ENCODE peak calls at places on chromosomes 6 and 20, in nine cellular contexts. V is colonic mucosa, B is GM12865, H is BJ, O is heart right ventricle, C is Caco-2, F is psoas muscle, U is HL-60, T is transverse colon. E is an unnamed sample.

GRCh38 chr6:45818655-45819054 is 197.0 kb downstream of the CLIC5 start:
- DNase-seq in H (no peak), C (no peak), F (no peak), O (no peak), V (no peak), B (no peak), T (no peak), U (no peak), E (peak; percentile 20)

GRCh38 chr6:21942910-21943309 is 349.4 kb downstream of the SOX4 start:
- DNase-seq in B (no peak), H (no peak), O (no peak), T (no peak), C (no peak), F (no peak), V (no peak), U (no peak), E (no peak)

GRCh38 chr6:28357036-28357435 is 7.3 kb downstream of the ZKSCAN3 start:
- DNase-seq in V (no peak), F (no peak), H (no peak), T (no peak), U (no peak), B (no peak), C (no peak), O (no peak), E (no peak)

GRCh38 chr6:149445573-149445972 is 39.2 kb downstream of the ZC3H12D start:
- DNase-seq in T (no peak), F (no peak), V (no peak), H (no peak), O (no peak), B (no peak), C (no peak), U (no peak), E (no peak)

GRCh38 chr20:62643521-62644043 is 1.3 kb downstream of the SLCO4A1 start:
- DNase-seq in U (no peak), C (no peak), F (no peak), V (no peak), O (no peak), B (no peak), H (no peak), T (no peak), E (no peak)

GRCh38 chr6:3227363-3228045 is at the start of gene TUBB2B:
- DNase-seq in O (no peak), C (peak; percentile 82), B (peak; percentile 39), U (no peak), F (peak; percentile 36), V (no peak), T (no peak), H (no peak), E (no peak)

GRCh38 chr6:129297592-129297991 is 412.4 kb downstream of the ARHGAP18 start:
- DNase-seq in T (no peak), V (no peak), C (no peak), B (no peak), O (no peak), H (no peak), U (no peak), F (no peak), E (no peak)

GRCh38 chr6:152942319-152942869 is 40.4 kb downstream of the FBXO5 start:
- DNase-seq in T (no peak), B (no peak), C (no peak), H (no peak), F (no peak), U (no peak), V (no peak), O (peak; percentile 25), E (no peak)

GRCh38 chr6:29792123-29793035 is 35.2 kb upstream of the HLA-G start:
- DNase-seq in F (peak; percentile 79), B (peak; percentile 50), U (no peak), V (peak; percentile 83), H (no peak), T (peak; percentile 58), O (peak; percentile 70), C (peak; percentile 42), E (no peak)

GRCh38 chr20:58708246-58708931 is 15.8 kb downstream of the NPEPL1 start:
- DNase-seq in V (peak; percentile 10), U (no peak), O (no peak), T (peak; percentile 4), H (no peak), F (no peak), C (no peak), B (no peak), E (no peak)

GRCh38 chr6:35568967-35569606 is 56.4 kb upstream of the TULP1 start:
- DNase-seq in F (peak; percentile 73), C (no peak), B (peak; percentile 19), V (peak; percentile 39), T (peak; percentile 58), H (no peak), O (no peak), U (no peak), E (no peak)

GRCh38 chr20:48928832-48929725 is 7.6 kb downstream of the ARFGEF2 start:
- DNase-seq in T (no peak), O (peak; percentile 33), V (no peak), C (no peak), U (no peak), B (no peak), F (no peak), H (peak; percentile 50), E (no peak)

GRCh38 chr6:113671440-113671839 is 185.7 kb upstream of the MARCKS start:
- DNase-seq in T (no peak), C (no peak), F (no peak), V (no peak), U (no peak), B (no peak), H (no peak), O (no peak), E (no peak)

GRCh38 chr20:22789661-22790060 is 205.3 kb upstream of the FOXA2 start:
- DNase-seq in V (no peak), B (no peak), F (no peak), O (no peak), H (no peak), T (no peak), U (no peak), C (no peak), E (no peak)
- H3K4me3 ChIP-seq in V (no peak overlapping the region), B (no peak overlapping the region), F (no peak overlapping the region), O (no peak overlapping the region), H (no peak overlapping the region), T (no peak overlapping the region), U (no peak overlapping the region), C (no peak overlapping the region), E (no peak overlapping the region)

DNA sequence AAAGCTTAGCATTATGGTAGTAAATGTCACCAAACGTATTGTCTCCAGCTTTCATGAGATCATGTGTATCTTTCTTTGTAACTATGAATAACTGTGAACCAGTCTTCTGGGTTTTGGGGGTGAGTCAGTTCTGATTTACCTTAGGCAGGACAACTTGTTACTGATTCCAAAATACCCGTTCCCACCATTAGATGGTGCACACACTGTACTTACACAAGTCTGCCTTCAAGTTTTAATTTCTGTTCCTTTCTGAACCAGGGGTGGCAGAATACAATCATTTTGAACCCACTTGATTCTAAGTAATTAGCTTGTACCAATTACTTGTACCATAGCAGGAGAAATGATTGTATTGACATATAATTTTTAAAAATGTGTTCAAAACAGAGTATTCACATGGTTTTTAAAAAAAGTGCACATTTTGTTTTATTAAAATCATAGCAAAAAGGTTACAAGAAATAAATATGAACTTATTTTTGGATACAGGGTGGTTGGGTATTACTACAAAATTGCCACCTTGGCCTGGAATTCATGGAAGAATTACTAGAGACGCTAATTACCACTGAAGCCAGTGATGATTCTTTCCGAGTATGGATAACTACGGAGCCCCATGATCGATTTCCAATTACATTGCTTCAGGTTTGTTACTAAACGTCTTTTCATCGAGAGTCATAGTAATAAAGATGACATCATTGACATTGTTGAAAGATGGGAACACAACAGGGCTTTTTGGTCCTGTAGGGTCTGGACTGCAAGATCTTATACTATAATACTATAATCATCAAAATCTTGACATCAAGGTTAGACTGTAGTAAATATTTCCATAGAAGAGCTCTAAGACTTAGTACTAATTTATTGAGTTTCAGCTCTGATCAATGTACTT is 75.2 kb upstream of the GLP1R start:
- DNase-seq in H (peak; percentile 18), T (no peak), C (no peak), V (no peak), B (peak; percentile 73), O (peak; percentile 14), U (peak; percentile 20), F (no peak), E (peak; percentile 54)
- TF ChIP-seq CTCF in H (peak; percentile 68), T (peak; percentile 67), C (peak; percentile 75), V (peak; percentile 39), B (peak; percentile 46), O (peak; percentile 27), U (peak; percentile 47), F (peak; percentile 66), E (peak; percentile 72)

GRCh38 chr6:15320683-15321082 is 74.8 kb downstream of the JARID2 start:
- DNase-seq in T (no peak), C (no peak), H (no peak), U (no peak), O (no peak), F (no peak), B (no peak), V (no peak), E (no peak)

GRCh38 chr6:15324427-15324985 is 78.6 kb downstream of the JARID2 start:
- DNase-seq in T (no peak), O (no peak), F (no peak), C (no peak), U (no peak), H (no peak), V (no peak), B (no peak), E (no peak)

GRCh38 chr6:15322184-15322583 is 76.3 kb downstream of the JARID2 start:
- DNase-seq in B (no peak), T (no peak), H (no peak), C (no peak), O (no peak), F (no peak), V (no peak), U (no peak), E (no peak)

GRCh38 chr6:15325540-15325955 is 79.7 kb downstream of the JARID2 start:
- DNase-seq in T (no peak), U (no peak), H (no peak), F (no peak), V (no peak), C (no peak), B (peak; percentile 67), O (no peak), E (no peak)

DNA sequence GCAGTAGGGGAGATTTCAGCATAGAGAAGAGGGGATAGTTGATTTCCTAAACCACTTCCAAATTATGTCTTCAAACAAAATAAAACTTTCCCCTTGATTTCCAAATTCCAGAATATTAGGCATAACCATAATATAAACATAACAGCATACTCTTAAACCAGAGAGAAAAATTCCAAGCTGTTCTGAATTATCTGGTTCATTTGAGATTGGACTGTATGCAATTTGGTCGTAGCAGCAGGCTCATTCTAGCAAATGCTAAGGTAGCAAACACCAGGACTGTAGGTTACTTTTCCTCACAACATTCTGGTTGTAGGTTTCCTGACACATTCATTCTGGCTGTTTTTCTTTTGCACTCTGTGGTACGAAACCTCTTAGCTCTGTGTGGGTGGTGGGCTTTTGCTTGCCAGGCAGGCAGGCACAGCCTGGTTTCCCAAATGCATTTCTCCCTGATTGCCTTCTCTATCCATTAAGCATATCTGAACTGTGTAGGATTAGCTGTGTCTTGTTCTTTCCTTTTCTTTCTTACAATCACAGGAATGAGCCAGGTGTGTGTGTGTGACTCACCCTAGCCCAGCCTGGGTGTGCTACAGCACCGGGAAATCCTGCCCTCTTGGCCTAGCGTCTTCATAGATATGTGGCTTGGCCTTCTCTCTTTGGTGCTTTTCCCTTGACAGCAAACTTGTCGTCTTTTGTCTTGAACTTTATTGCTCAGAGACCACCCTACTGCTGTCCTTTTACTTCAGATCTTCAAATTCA is 77.1 kb downstream of the JARID2 start:
- DNase-seq in F (no peak), V (peak; percentile 56), U (no peak), C (peak; percentile 36), H (no peak), B (no peak), O (no peak), T (peak; percentile 61), E (no peak)
- H3K4me3 ChIP-seq in F (no peak overlapping the region), V (no peak overlapping the region), U (no peak overlapping the region), C (no peak overlapping the region), H (no peak overlapping the region), B (no peak overlapping the region), O (no peak overlapping the region), T (no peak overlapping the region), E (no peak overlapping the region)

GRCh38 chr6:33492093-33492492 is 37.7 kb downstream of the ZBTB9 start:
- DNase-seq in V (no peak), O (no peak), B (peak; percentile 21), T (no peak), F (no peak), C (no peak), H (no peak), U (no peak), E (no peak)
- TF ChIP-seq CTCF in V (no peak), O (no peak), B (peak; percentile 3), T (no peak), F (no peak), C (no peak), H (no peak), U (no peak), E (no peak)